ENCODE peak calls at places on chromosome 10, in ten cellular contexts. M is ovary, L is NB4, Z is H54, D is IMR-90, E is right lobe of liver, K is Peyer's patch, I is lower leg skin, T is testis, N is adrenal gland. C is an unnamed sample.

GRCh38 chr10:96448021-96448457 is 65.7 kb downstream of the TLL2 start:
- DNase-seq in M (peak; percentile 41), L (no peak), Z (peak; percentile 14), D (no peak), E (no peak), K (no peak), I (no peak), T (peak; percentile 27), N (peak; percentile 16), C (no peak)

GRCh38 chr10:122164028-122164601 is 107.0 kb upstream of the BTBD16 start:
- DNase-seq in M (no peak), L (no peak), Z (no peak), D (no peak), E (no peak), K (no peak), I (no peak), T (no peak), N (no peak), C (no peak)

GRCh38 chr10:69232252-69232651 is 12.1 kb downstream of the HKDC1 start:
- DNase-seq in M (no peak), L (no peak), Z (peak; percentile 91), D (peak; percentile 85), E (no peak), K (no peak), I (no peak), T (no peak), N (no peak), C (no peak)

GRCh38 chr10:79444243-79445119 is 943 bp downstream of the ZCCHC24 start:
- DNase-seq in M (peak; percentile 75), L (peak; percentile 96), Z (peak; percentile 86), D (peak; percentile 68), E (peak; percentile 85), K (peak; percentile 68), I (no peak), T (peak; percentile 76), N (peak; percentile 68), C (peak; percentile 87)

GRCh38 chr10:4409281-4409680 is 416.7 kb upstream of the AKR1E2 start:
- DNase-seq in M (no peak), L (no peak), Z (no peak), D (no peak), E (no peak), K (no peak), I (no peak), T (no peak), N (no peak), C (no peak)

GRCh38 chr10:55400075-55400474 is 599.0 kb upstream of the PCDH15 start:
- DNase-seq in M (no peak), L (no peak), Z (no peak), D (no peak), E (no peak), K (no peak), I (no peak), T (no peak), N (no peak), C (no peak)

GRCh38 chr10:69104994-69105790 is 17.3 kb downstream of the SRGN start:
- DNase-seq in M (no peak), L (no peak), Z (no peak), D (no peak), E (no peak), K (no peak), I (no peak), T (no peak), N (no peak), C (no peak)

GRCh38 chr10:122786269-122786668 is 59.4 kb downstream of the CUZD1 start:
- DNase-seq in M (no peak), L (peak; percentile 55), Z (peak; percentile 22), D (peak; percentile 33), E (no peak), K (no peak), I (no peak), T (no peak), N (no peak), C (no peak)

GRCh38 chr10:13890233-13890616 is 303.5 kb downstream of the PRPF18 start:
- DNase-seq in M (no peak), L (no peak), Z (no peak), D (peak; percentile 71), E (no peak), K (no peak), I (no peak), T (no peak), N (no peak), C (no peak)

GRCh38 chr10:129897851-129898463 is 66.1 kb downstream of the EBF3 start:
- DNase-seq in M (no peak), L (no peak), Z (no peak), D (no peak), E (no peak), K (no peak), I (no peak), T (no peak), N (no peak), C (no peak)

GRCh38 chr10:74994714-74995308 is 116.6 kb upstream of the SAMD8 start:
- DNase-seq in M (no peak), L (no peak), Z (no peak), D (no peak), E (no peak), K (no peak), I (no peak), T (no peak), N (no peak), C (no peak)

GRCh38 chr10:132516771-132517725 is 20.5 kb upstream of the INPP5A start:
- DNase-seq in M (peak; percentile 97), L (peak; percentile 92), Z (peak; percentile 92), D (peak; percentile 96), E (peak; percentile 87), K (peak; percentile 77), I (peak; percentile 88), T (peak; percentile 96), N (peak; percentile 99), C (no peak)

GRCh38 chr10:47025540-47026300 is 114.5 kb downstream of the PTPN20 start:
- DNase-seq in M (peak; percentile 23), L (no peak), Z (peak; percentile 52), D (peak; percentile 72), E (peak; percentile 38), K (peak; percentile 43), I (peak; percentile 34), T (peak; percentile 5), N (peak; percentile 10), C (peak; percentile 87)

GRCh38 chr10:79262131-79262530 is 85.1 kb upstream of the PPIF start:
- DNase-seq in M (no peak), L (no peak), Z (no peak), D (no peak), E (no peak), K (no peak), I (no peak), T (no peak), N (no peak), C (no peak)

GRCh38 chr10:129959544-129960492 is 4.3 kb downstream of the EBF3 start:
- DNase-seq in M (peak; percentile 15), L (no peak), Z (no peak), D (no peak), E (no peak), K (no peak), I (no peak), T (no peak), N (no peak), C (no peak)

GRCh38 chr10:80500572-80501380 is 36.9 kb upstream of the SH2D4B start:
- DNase-seq in M (peak; percentile 64), L (peak; percentile 93), Z (no peak), D (no peak), E (no peak), K (no peak), I (no peak), T (peak; percentile 85), N (no peak), C (no peak)

GRCh38 chr10:112143420-112143819 is 40.1 kb downstream of the GPAM start:
- DNase-seq in M (no peak), L (no peak), Z (no peak), D (no peak), E (no peak), K (no peak), I (no peak), T (no peak), N (no peak), C (peak; percentile 81)

GRCh38 chr10:69130251-69130650 is 6.3 kb downstream of the VPS26A start:
- DNase-seq in M (no peak), L (no peak), Z (no peak), D (peak; percentile 40), E (no peak), K (no peak), I (no peak), T (no peak), N (no peak), C (no peak)

DNA sequence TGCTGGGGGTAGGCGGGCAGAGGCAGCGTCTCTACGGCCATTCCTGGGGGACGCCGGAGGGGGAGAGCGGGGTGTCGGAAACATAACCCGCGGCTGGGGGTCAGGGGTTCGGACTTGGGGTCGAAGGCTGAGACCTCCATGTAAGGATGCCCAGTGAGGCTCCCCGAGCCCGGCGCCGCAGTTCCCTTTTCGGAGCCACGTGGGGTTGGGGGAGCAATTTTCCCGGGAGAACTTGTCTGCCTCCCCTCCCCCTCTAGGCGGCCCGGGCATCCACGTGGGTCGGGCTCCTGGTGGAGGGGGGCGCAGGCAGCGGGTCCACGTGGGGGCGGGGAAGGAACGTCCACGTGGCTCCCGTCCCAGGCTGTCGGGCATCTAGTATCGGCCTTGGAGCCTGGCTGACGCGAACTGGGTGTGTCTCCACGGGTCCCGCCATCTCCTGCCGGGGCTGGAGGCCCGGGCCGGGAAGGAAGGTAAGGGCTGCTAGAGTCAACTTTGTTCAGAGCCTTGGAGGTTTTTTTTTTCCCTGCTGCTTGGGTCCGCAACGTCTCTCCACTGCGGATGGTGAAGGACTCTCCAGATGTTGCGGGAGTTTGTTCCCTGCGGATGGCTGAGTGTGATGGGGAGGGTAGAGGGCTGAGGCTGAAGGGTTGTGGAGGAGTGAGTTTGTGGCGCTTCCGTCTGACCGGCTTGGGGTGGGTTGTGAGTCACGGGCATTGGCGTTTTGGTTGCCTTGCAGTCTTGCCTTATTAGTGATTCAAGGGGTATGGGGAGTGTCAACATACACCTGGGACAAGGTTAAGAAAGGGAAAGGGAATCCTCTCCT is 744 bp downstream of the PPRC1 start:
- DNase-seq in M (peak; percentile 93), L (peak; percentile 89), Z (peak; percentile 76), D (peak; percentile 70), E (peak; percentile 79), K (peak; percentile 73), I (peak; percentile 49), T (peak; percentile 88), N (peak; percentile 91), C (no peak)
- TF ChIP-seq POLR2A in M (no peak), L (peak; percentile 48), Z (no peak), D (peak; percentile 65), E (no peak), K (no peak), I (no peak), T (no peak), N (peak; percentile 5), C (no peak)

GRCh38 chr10:7697304-7697822 is 5.8 kb upstream of the ITIH2 start:
- DNase-seq in M (no peak), L (no peak), Z (no peak), D (no peak), E (no peak), K (no peak), I (no peak), T (no peak), N (no peak), C (no peak)
- TF ChIP-seq POLR2A in M (no peak), L (no peak), Z (no peak), D (no peak), E (no peak), K (no peak), I (no peak), T (no peak), N (no peak), C (no peak)

GRCh38 chr10:73807471-73807870 is 3.9 kb downstream of the NDST2 start:
- DNase-seq in M (no peak), L (no peak), Z (no peak), D (no peak), E (peak; percentile 39), K (no peak), I (no peak), T (no peak), N (no peak), C (no peak)
- TF ChIP-seq POLR2A in M (no peak), L (no peak), Z (no peak), D (no peak), E (no peak), K (no peak), I (no peak), T (no peak), N (no peak), C (no peak)

GRCh38 chr10:110430369-110431273 is 67.1 kb upstream of the DUSP5 start:
- DNase-seq in M (no peak), L (no peak), Z (no peak), D (no peak), E (no peak), K (no peak), I (no peak), T (no peak), N (peak; percentile 9), C (no peak)
- TF ChIP-seq POLR2A in M (no peak), L (no peak), Z (no peak), D (no peak), E (no peak), K (no peak), I (no peak), T (no peak), N (no peak), C (no peak)